ENCODE peak calls at places on chromosomes 2 and 18, in four cellular contexts. J is SW480; E is stimulated activated CD4-positive, alpha-beta T cell treated with anti-CD3 and anti-CD28 coated beads, Interleukin-15, amount 100 ng/mL, for 24 hours; H is activated CD8-positive, alpha-beta memory T cell treated with anti-CD3 and anti-CD28 coated beads, Interleukin-2, amount 50 U/mL, for 4 hours. R is an unnamed sample.

GRCh38 chr2:211982162-211982561 is 556.4 kb downstream of the ERBB4 start:
- DNase-seq in H (no peak), E (no peak), J (no peak), R (no peak)

GRCh38 chr2:67290451-67290991 is 106.6 kb upstream of the ETAA1 start:
- DNase-seq in E (no peak), H (no peak), J (peak), R (no peak)

GRCh38 chr18:4134691-4135090 is 320.4 kb downstream of the DLGAP1 start:
- DNase-seq in J (no peak), E (no peak), H (no peak), R (no peak)

GRCh38 chr2:239400000-239400831 is 604 bp downstream of the HDAC4 start:
- DNase-seq in H (no peak), J (peak), E (peak), R (no peak)

GRCh38 chr2:220269421-220269820 is 642.0 kb downstream of the SLC4A3 start:
- DNase-seq in H (no peak), E (no peak), J (no peak), R (no peak)

GRCh38 chr2:219461061-219461514 is 26.4 kb downstream of the SPEG start:
- DNase-seq in H (no peak), E (no peak), J (no peak), R (no peak)

GRCh38 chr2:15471606-15472005 is 89.5 kb downstream of the NBAS start:
- DNase-seq in E (no peak), H (no peak), J (no peak), R (peak)

GRCh38 chr2:144322379-144322778 is 197.5 kb downstream of the ZEB2 start:
- DNase-seq in H (no peak), J (no peak), E (no peak), R (no peak)

GRCh38 chr18:3350566-3351527 is 88.9 kb downstream of the MYL12B start:
- DNase-seq in J (peak), H (no peak), E (no peak), R (no peak)

GRCh38 chr18:55280515-55280914 is 307.5 kb downstream of the TCF4 start:
- DNase-seq in J (no peak), H (no peak), E (no peak), R (no peak)

GRCh38 chr2:231715988-231716616 is 7.8 kb downstream of the PTMA start:
- DNase-seq in J (no peak), E (peak), H (no peak), R (no peak)

GRCh38 chr2:207993141-207993763 is 32.1 kb downstream of the PLEKHM3 start:
- DNase-seq in H (no peak), E (no peak), J (no peak), R (no peak)

GRCh38 chr2:65096948-65097347 is 33.0 kb downstream of the RAB1A start:
- DNase-seq in J (no peak), H (no peak), E (no peak), R (no peak)

GRCh38 chr2:43737097-43737854 is 36.6 kb upstream of the DYNC2LI1 start:
- DNase-seq in H (no peak), J (no peak), E (no peak), R (no peak)

GRCh38 chr2:33426666-33427231 is 49.7 kb upstream of the RASGRP3 start:
- DNase-seq in J (peak), E (no peak), H (no peak), R (peak)

GRCh38 chr2:188788621-188789020 is 185.6 kb upstream of the COL3A1 start:
- DNase-seq in H (no peak), E (no peak), J (no peak), R (no peak)

GRCh38 chr2:234490239-234491074 is 6.4 kb downstream of the ARL4C start:
- DNase-seq in H (no peak), J (no peak), E (peak), R (no peak)

GRCh38 chr2:142681952-142682351 is 195.5 kb upstream of the KYNU start:
- DNase-seq in E (no peak), J (no peak), H (no peak), R (no peak)

GRCh38 chr18:32373995-32374394 is 96.7 kb downstream of the GAREM1 start:
- DNase-seq in H (no peak), J (peak), E (no peak), R (no peak)

GRCh38 chr2:145199052-145199451 is 679.1 kb upstream of the ZEB2 start:
- DNase-seq in E (no peak), J (no peak), H (no peak), R (no peak)

R was measured in SK-MEL-5.